ENCODE peak calls at places on chromosomes 7 and 10, in ten cellular contexts. One of them, this sample, is unnamed.

GRCh38 chr10:71805776-71806705 is 32.7 kb upstream of the VSIR start:
- DNase-seq in upper lobe of left lung: peak
- DNase-seq in transverse colon: peak
- DNase-seq in body of pancreas: peak
- DNase-seq in DND-41: no peak
- DNase-seq in neural crest cell: no peak
- DNase-seq in tibial nerve: no peak
- DNase-seq in AG09309: no peak
- DNase-seq in neural progenitor cell: peak
- DNase-seq in astrocyte: no peak
- DNase-seq in this sample: no peak

GRCh38 chr7:132458685-132459084 is 117.6 kb downstream of the PLXNA4 start:
- DNase-seq in DND-41: no peak
- DNase-seq in neural crest cell: no peak
- DNase-seq in neural progenitor cell: no peak
- DNase-seq in AG09309: no peak
- DNase-seq in tibial nerve: no peak
- DNase-seq in body of pancreas: no peak
- DNase-seq in astrocyte: no peak
- DNase-seq in transverse colon: no peak
- DNase-seq in upper lobe of left lung: no peak
- DNase-seq in this sample: no peak

GRCh38 chr10:74083304-74083703 is 67.3 kb downstream of the AP3M1 start:
- DNase-seq in upper lobe of left lung: no peak
- DNase-seq in neural progenitor cell: no peak
- DNase-seq in transverse colon: no peak
- DNase-seq in body of pancreas: no peak
- DNase-seq in neural crest cell: no peak
- DNase-seq in DND-41: no peak
- DNase-seq in astrocyte: no peak
- DNase-seq in tibial nerve: no peak
- DNase-seq in AG09309: no peak
- DNase-seq in this sample: no peak

GRCh38 chr10:29257106-29257783 is 31.6 kb upstream of the LYZL1 start:
- DNase-seq in neural crest cell: no peak
- DNase-seq in tibial nerve: peak
- DNase-seq in transverse colon: peak
- DNase-seq in astrocyte: peak
- DNase-seq in upper lobe of left lung: no peak
- DNase-seq in neural progenitor cell: no peak
- DNase-seq in DND-41: no peak
- DNase-seq in body of pancreas: peak
- DNase-seq in AG09309: peak
- DNase-seq in this sample: peak

GRCh38 chr10:131193923-131194322 is 117.6 kb downstream of the TCERG1L start:
- DNase-seq in astrocyte: no peak
- DNase-seq in tibial nerve: no peak
- DNase-seq in body of pancreas: no peak
- DNase-seq in upper lobe of left lung: peak
- DNase-seq in transverse colon: no peak
- DNase-seq in DND-41: no peak
- DNase-seq in AG09309: no peak
- DNase-seq in neural crest cell: no peak
- DNase-seq in neural progenitor cell: no peak
- DNase-seq in this sample: no peak

GRCh38 chr7:40918701-40919271 is 784.0 kb downstream of the SUGCT start:
- DNase-seq in transverse colon: no peak
- DNase-seq in AG09309: peak
- DNase-seq in astrocyte: peak
- DNase-seq in tibial nerve: no peak
- DNase-seq in body of pancreas: no peak
- DNase-seq in neural progenitor cell: no peak
- DNase-seq in upper lobe of left lung: no peak
- DNase-seq in neural crest cell: no peak
- DNase-seq in DND-41: no peak
- DNase-seq in this sample: peak

GRCh38 chr10:22229756-22230330 is 12.0 kb upstream of the EBLN1 start:
- DNase-seq in neural crest cell: no peak
- DNase-seq in transverse colon: no peak
- DNase-seq in neural progenitor cell: no peak
- DNase-seq in body of pancreas: no peak
- DNase-seq in AG09309: no peak
- DNase-seq in upper lobe of left lung: no peak
- DNase-seq in astrocyte: no peak
- DNase-seq in tibial nerve: no peak
- DNase-seq in DND-41: no peak
- DNase-seq in this sample: no peak

GRCh38 chr7:71186535-71186934 is 54.6 kb downstream of the GALNT17 start:
- DNase-seq in neural progenitor cell: no peak
- DNase-seq in AG09309: no peak
- DNase-seq in tibial nerve: no peak
- DNase-seq in astrocyte: no peak
- DNase-seq in DND-41: no peak
- DNase-seq in upper lobe of left lung: no peak
- DNase-seq in transverse colon: no peak
- DNase-seq in neural crest cell: no peak
- DNase-seq in body of pancreas: no peak
- DNase-seq in this sample: no peak

DNA sequence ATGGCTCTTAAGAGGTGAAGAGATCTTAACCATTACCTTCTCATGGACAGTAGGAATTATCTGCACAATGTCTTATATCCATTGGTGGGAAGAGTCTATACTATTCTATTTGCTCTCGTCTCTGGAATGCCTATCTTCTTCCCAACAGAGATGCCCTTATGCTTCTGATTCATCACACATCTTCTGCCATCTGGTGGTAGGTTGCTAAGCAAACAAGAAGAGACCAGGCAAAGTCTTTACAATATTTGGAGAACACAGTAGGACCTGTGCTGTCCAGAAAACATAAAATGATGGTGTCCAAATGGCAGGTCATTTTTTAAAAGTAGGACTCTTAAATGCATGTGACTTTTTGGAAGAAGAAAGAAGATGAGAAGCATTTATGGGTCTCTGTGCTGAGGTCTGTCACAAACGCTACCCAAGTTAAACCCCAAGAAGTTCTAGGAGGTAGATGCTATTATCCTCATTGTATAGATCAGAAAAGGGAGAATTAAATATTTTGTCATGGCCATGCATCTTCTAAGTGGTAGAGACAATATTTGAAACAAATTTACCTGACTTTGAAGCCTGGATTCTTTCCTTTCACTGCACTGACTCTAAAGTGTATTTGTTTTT is 67.8 kb upstream of the NXPH1 start:
- DNase-seq in DND-41: no peak
- DNase-seq in neural crest cell: no peak
- DNase-seq in neural progenitor cell: peak
- DNase-seq in body of pancreas: no peak
- DNase-seq in astrocyte: no peak
- DNase-seq in upper lobe of left lung: no peak
- DNase-seq in tibial nerve: no peak
- DNase-seq in AG09309: no peak
- DNase-seq in transverse colon: no peak
- DNase-seq in this sample: peak
- TF ChIP-seq CTCF in DND-41: peak
- TF ChIP-seq CTCF in neural crest cell: peak
- TF ChIP-seq CTCF in neural progenitor cell: peak
- TF ChIP-seq CTCF in body of pancreas: no peak
- TF ChIP-seq CTCF in astrocyte: no peak
- TF ChIP-seq CTCF in upper lobe of left lung: no peak
- TF ChIP-seq CTCF in tibial nerve: no peak
- TF ChIP-seq CTCF in AG09309: no peak
- TF ChIP-seq CTCF in transverse colon: no peak
- TF ChIP-seq CTCF in this sample: peak

GRCh38 chr10:75407296-75407715 is 5.7 kb upstream of the ZNF503 start:
- DNase-seq in transverse colon: no peak
- DNase-seq in upper lobe of left lung: peak
- DNase-seq in neural progenitor cell: peak
- DNase-seq in body of pancreas: peak
- DNase-seq in astrocyte: no peak
- DNase-seq in DND-41: no peak
- DNase-seq in AG09309: no peak
- DNase-seq in tibial nerve: no peak
- DNase-seq in neural crest cell: peak
- DNase-seq in this sample: no peak

GRCh38 chr10:75408911-75409885 is 7.6 kb upstream of the ZNF503 start:
- DNase-seq in body of pancreas: peak
- DNase-seq in tibial nerve: peak
- DNase-seq in neural progenitor cell: peak
- DNase-seq in neural crest cell: peak
- DNase-seq in transverse colon: peak
- DNase-seq in AG09309: no peak
- DNase-seq in upper lobe of left lung: peak
- DNase-seq in astrocyte: no peak
- DNase-seq in DND-41: no peak
- DNase-seq in this sample: peak

GRCh38 chr10:75406158-75407065 is 4.8 kb upstream of the ZNF503 start:
- DNase-seq in AG09309: no peak
- DNase-seq in tibial nerve: no peak
- DNase-seq in upper lobe of left lung: peak
- DNase-seq in DND-41: no peak
- DNase-seq in transverse colon: no peak
- DNase-seq in body of pancreas: peak
- DNase-seq in astrocyte: no peak
- DNase-seq in neural progenitor cell: peak
- DNase-seq in neural crest cell: peak
- DNase-seq in this sample: no peak

GRCh38 chr10:75408512-75408881 is 6.9 kb upstream of the ZNF503 start:
- DNase-seq in AG09309: no peak
- DNase-seq in transverse colon: no peak
- DNase-seq in astrocyte: no peak
- DNase-seq in tibial nerve: no peak
- DNase-seq in DND-41: no peak
- DNase-seq in upper lobe of left lung: peak
- DNase-seq in neural crest cell: no peak
- DNase-seq in body of pancreas: peak
- DNase-seq in neural progenitor cell: peak
- DNase-seq in this sample: no peak

DNA sequence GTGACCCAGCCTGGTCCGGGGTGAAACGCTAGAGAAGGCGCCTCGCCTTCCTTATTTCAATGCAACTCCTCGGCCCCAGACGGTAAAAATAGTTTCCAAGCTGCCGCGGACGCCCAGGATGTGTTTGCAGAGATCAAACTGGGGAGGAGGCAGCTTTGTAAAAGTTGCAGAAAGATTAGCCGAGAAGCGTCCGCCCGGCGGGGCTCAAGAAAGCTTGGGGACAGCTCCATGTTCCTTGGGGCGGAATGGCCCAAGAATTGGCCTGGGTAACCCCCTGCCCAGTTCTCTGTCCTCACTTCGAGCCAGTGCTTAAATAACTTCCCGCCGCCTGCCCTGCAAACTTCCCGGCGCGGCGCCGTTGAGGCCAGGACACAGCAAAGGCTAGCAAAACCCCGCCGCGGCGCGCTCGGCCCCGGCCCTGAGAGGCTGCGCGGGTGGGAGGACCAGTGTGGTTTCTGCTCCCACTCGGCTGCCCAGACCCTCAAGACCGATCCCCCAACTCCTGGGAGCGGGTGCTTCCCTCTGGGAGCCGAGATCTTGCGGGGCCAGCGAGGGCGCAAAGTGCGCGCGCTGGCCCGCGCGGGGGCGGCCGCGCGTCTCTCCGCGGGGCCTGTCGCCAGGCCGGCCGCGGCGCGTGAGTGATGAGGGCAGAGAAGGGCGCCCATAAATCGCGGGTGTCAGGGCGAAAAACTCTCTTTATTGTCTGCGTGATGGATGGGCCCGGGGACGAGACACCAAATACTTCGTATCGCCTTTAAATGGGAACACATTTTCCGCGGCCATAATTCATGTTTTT is 6.3 kb upstream of the ZNF503 start:
- DNase-seq in DND-41: no peak
- DNase-seq in tibial nerve: no peak
- DNase-seq in astrocyte: no peak
- DNase-seq in neural progenitor cell: peak
- DNase-seq in neural crest cell: peak
- DNase-seq in transverse colon: peak
- DNase-seq in body of pancreas: peak
- DNase-seq in AG09309: no peak
- DNase-seq in upper lobe of left lung: peak
- DNase-seq in this sample: no peak
- TF ChIP-seq CTCF in DND-41: no peak
- TF ChIP-seq CTCF in tibial nerve: peak
- TF ChIP-seq CTCF in astrocyte: no peak
- TF ChIP-seq CTCF in neural progenitor cell: peak
- TF ChIP-seq CTCF in neural crest cell: no peak
- TF ChIP-seq CTCF in transverse colon: no peak
- TF ChIP-seq CTCF in body of pancreas: no peak
- TF ChIP-seq CTCF in AG09309: no peak
- TF ChIP-seq CTCF in upper lobe of left lung: no peak
- TF ChIP-seq CTCF in this sample: no peak

GRCh38 chr7:121132940-121133339 is 144.4 kb downstream of the CPED1 start:
- DNase-seq in neural crest cell: no peak
- DNase-seq in transverse colon: no peak
- DNase-seq in AG09309: no peak
- DNase-seq in neural progenitor cell: no peak
- DNase-seq in astrocyte: no peak
- DNase-seq in tibial nerve: no peak
- DNase-seq in body of pancreas: no peak
- DNase-seq in DND-41: no peak
- DNase-seq in upper lobe of left lung: no peak
- DNase-seq in this sample: no peak

GRCh38 chr7:121126201-121126600 is 137.7 kb downstream of the CPED1 start:
- DNase-seq in transverse colon: no peak
- DNase-seq in upper lobe of left lung: no peak
- DNase-seq in neural progenitor cell: no peak
- DNase-seq in neural crest cell: no peak
- DNase-seq in DND-41: no peak
- DNase-seq in body of pancreas: no peak
- DNase-seq in astrocyte: no peak
- DNase-seq in tibial nerve: no peak
- DNase-seq in AG09309: no peak
- DNase-seq in this sample: no peak

GRCh38 chr7:121123028-121123427 is 134.5 kb downstream of the CPED1 start:
- DNase-seq in neural progenitor cell: no peak
- DNase-seq in tibial nerve: no peak
- DNase-seq in body of pancreas: no peak
- DNase-seq in upper lobe of left lung: no peak
- DNase-seq in DND-41: no peak
- DNase-seq in neural crest cell: no peak
- DNase-seq in AG09309: no peak
- DNase-seq in transverse colon: no peak
- DNase-seq in astrocyte: no peak
- DNase-seq in this sample: no peak

GRCh38 chr7:121126801-121127534 is 138.5 kb downstream of the CPED1 start:
- DNase-seq in astrocyte: peak
- DNase-seq in body of pancreas: no peak
- DNase-seq in neural progenitor cell: no peak
- DNase-seq in upper lobe of left lung: no peak
- DNase-seq in DND-41: no peak
- DNase-seq in tibial nerve: no peak
- DNase-seq in transverse colon: no peak
- DNase-seq in AG09309: no peak
- DNase-seq in neural crest cell: no peak
- DNase-seq in this sample: no peak
- TF ChIP-seq CTCF in astrocyte: peak
- TF ChIP-seq CTCF in body of pancreas: peak
- TF ChIP-seq CTCF in neural progenitor cell: peak
- TF ChIP-seq CTCF in upper lobe of left lung: no peak
- TF ChIP-seq CTCF in DND-41: peak
- TF ChIP-seq CTCF in tibial nerve: no peak
- TF ChIP-seq CTCF in transverse colon: no peak
- TF ChIP-seq CTCF in AG09309: peak
- TF ChIP-seq CTCF in neural crest cell: peak
- TF ChIP-seq CTCF in this sample: peak

DNA sequence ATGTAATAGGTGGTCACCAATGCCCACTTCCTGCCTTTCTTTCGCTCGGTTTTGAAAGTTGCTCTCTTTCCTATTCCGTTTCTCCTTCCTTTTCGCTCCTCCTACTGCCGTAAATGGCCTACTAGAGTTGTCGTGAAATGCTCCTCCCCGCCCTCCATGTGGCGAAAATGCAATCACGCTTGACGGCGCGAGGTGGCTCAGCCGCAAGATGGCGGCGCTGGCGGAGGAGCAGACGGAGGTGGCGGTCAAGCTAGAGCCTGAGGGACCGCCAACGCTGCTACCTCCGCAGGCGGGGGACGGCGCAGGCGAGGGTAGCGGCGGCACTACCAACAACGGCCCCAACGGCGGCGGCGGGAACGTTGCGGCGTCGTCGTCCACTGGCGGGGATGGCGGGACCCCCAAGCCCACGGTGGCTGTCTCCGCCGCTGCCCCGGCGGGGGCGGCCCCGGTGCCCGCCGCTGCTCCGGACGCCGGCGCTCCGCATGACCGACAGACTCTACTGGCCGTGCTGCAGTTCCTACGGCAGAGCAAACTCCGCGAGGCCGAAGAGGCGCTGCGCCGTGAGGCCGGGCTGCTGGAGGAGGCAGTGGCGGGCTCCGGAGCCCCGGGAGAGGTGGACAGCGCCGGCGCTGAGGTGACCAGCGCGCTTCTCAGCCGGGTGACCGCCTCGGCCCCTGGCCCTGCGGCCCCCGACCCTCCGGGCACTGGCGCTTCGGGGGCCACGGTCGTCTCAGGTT is at the start of gene TAF5:
- DNase-seq in DND-41: peak
- DNase-seq in neural crest cell: peak
- DNase-seq in AG09309: peak
- DNase-seq in transverse colon: peak
- DNase-seq in body of pancreas: peak
- DNase-seq in neural progenitor cell: peak
- DNase-seq in astrocyte: peak
- DNase-seq in tibial nerve: peak
- DNase-seq in upper lobe of left lung: peak
- DNase-seq in this sample: peak
- TF ChIP-seq CTCF in DND-41: no peak
- TF ChIP-seq CTCF in neural crest cell: no peak
- TF ChIP-seq CTCF in AG09309: no peak
- TF ChIP-seq CTCF in transverse colon: no peak
- TF ChIP-seq CTCF in body of pancreas: no peak
- TF ChIP-seq CTCF in neural progenitor cell: peak
- TF ChIP-seq CTCF in astrocyte: no peak
- TF ChIP-seq CTCF in tibial nerve: peak
- TF ChIP-seq CTCF in upper lobe of left lung: no peak
- TF ChIP-seq CTCF in this sample: peak